ENCODE peak calls at places on chromosomes 2 and 18, in four cellular contexts. X is choroid plexus epithelial cell, S is GM12865, F is IMR-90. L is an unnamed sample.

GRCh38 chr2:127007652-127008051 is 99.3 kb downstream of the BIN1 start:
- DNase-seq in S (no peak), F (peak), X (peak), L (peak)

GRCh38 chr2:142944264-142944663 is 66.8 kb downstream of the KYNU start:
- DNase-seq in F (peak), S (no peak), X (peak), L (peak)

GRCh38 chr2:154555700-154556099 is 142.8 kb upstream of the KCNJ3 start:
- DNase-seq in F (no peak), S (no peak), X (no peak), L (no peak)

GRCh38 chr2:12352891-12353290 is 363.8 kb upstream of the TRIB2 start:
- DNase-seq in S (no peak), F (peak), X (no peak), L (no peak)

GRCh38 chr2:223260681-223261080 is 208.7 kb downstream of the KCNE4 start:
- DNase-seq in X (peak), S (no peak), F (peak), L (peak)

GRCh38 chr2:9737053-9737875 is 106.0 kb upstream of the TAF1B start:
- DNase-seq in F (peak), X (peak), S (peak), L (peak)

GRCh38 chr18:1412660-1413659 is 508.3 kb downstream of the ADCYAP1 start:
- DNase-seq in S (no peak), X (no peak), F (no peak), L (no peak)

GRCh38 chr2:69119104-69119503 is 106.1 kb downstream of the ANTXR1 start:
- DNase-seq in X (no peak), F (no peak), S (no peak), L (peak)

GRCh38 chr2:238505119-238505891 is 78.6 kb downstream of the ASB1 start:
- DNase-seq in F (peak), S (no peak), X (no peak), L (no peak)

GRCh38 chr2:239589855-239590254 is 189.0 kb upstream of the HDAC4 start:
- DNase-seq in F (no peak), S (no peak), X (no peak), L (no peak)

GRCh38 chr18:13223341-13224148 is 5.0 kb downstream of the LDLRAD4 start:
- DNase-seq in S (no peak), F (no peak), X (no peak), L (no peak)

GRCh38 chr2:94986392-94986963 is 39.0 kb upstream of the MAL start:
- DNase-seq in F (peak), S (peak), X (peak), L (peak)

GRCh38 chr2:101361519-101361918 is 25.8 kb downstream of the CREG2 start:
- DNase-seq in X (no peak), F (no peak), S (peak), L (no peak)

GRCh38 chr2:134469516-134470115 is 215.7 kb downstream of the MGAT5 start:
- DNase-seq in S (no peak), F (no peak), X (no peak), L (no peak)

GRCh38 chr2:25168256-25169072 is at the start of gene POMC:
- DNase-seq in F (peak), S (peak), X (peak), L (peak)

GRCh38 chr18:21602302-21602592 is 1.7 kb upstream of the ESCO1 start:
- DNase-seq in F (no peak), S (peak), X (no peak), L (no peak)

GRCh38 chr2:184780944-184781343 is 182.6 kb downstream of the ZNF804A start:
- DNase-seq in X (peak), S (no peak), F (peak), L (no peak)

GRCh38 chr2:74777161-74777900 is 56.6 kb upstream of the HK2 start:
- DNase-seq in F (no peak), S (peak), X (no peak), L (no peak)

GRCh38 chr2:49306925-49307324 is 152.6 kb upstream of the FSHR start:
- DNase-seq in F (no peak), X (peak), S (no peak), L (no peak)

GRCh38 chr2:170365003-170365402 is 187.1 kb downstream of the MYO3B start:
- DNase-seq in X (no peak), F (no peak), S (no peak), L (no peak)

GRCh38 chr2:55809875-55810620 is 113.5 kb downstream of the EFEMP1 start:
- DNase-seq in X (peak), F (peak), S (no peak), L (peak)

GRCh38 chr2:118301248-118301647 is 213.0 kb downstream of the INSIG2 start:
- DNase-seq in X (no peak), S (no peak), F (no peak), L (no peak)

GRCh38 chr2:70759446-70759845 is 8.6 kb downstream of the ADD2 start:
- DNase-seq in X (no peak), S (no peak), F (no peak), L (no peak)

GRCh38 chr18:47893047-47893446 is 37.4 kb downstream of the SMAD2 start:
- DNase-seq in F (no peak), S (no peak), X (no peak), L (no peak)

GRCh38 chr18:45248240-45248903 is 366.9 kb upstream of the SLC14A2 start:
- DNase-seq in X (peak), S (no peak), F (peak), L (peak)

GRCh38 chr2:16119741-16120140 is 179.4 kb downstream of the MYCN start:
- DNase-seq in F (no peak), X (no peak), S (no peak), L (no peak)

GRCh38 chr2:24362253-24362652 is 1.9 kb upstream of the ITSN2 start:
- DNase-seq in S (no peak), F (no peak), X (no peak), L (no peak)

GRCh38 chr2:8862230-8862629 is 24.8 kb upstream of the KIDINS220 start:
- DNase-seq in S (no peak), X (no peak), F (no peak), L (no peak)

GRCh38 chr2:185473838-185474237 is 264.8 kb upstream of the FSIP2 start:
- DNase-seq in F (no peak), X (no peak), S (no peak), L (no peak)

GRCh38 chr18:9987355-9987754 is 73.5 kb downstream of the VAPA start:
- DNase-seq in F (no peak), S (no peak), X (no peak), L (no peak)

GRCh38 chr2:241111443-241111810 is 9.3 kb upstream of the MTERF4 start:
- DNase-seq in X (no peak), S (peak), F (no peak), L (no peak)

GRCh38 chr18:32378705-32379104 is 92.0 kb downstream of the GAREM1 start:
- DNase-seq in X (peak), S (no peak), F (peak), L (no peak)

GRCh38 chr2:231371430-231372054 is 24.0 kb upstream of the B3GNT7 start:
- DNase-seq in S (no peak), X (no peak), F (no peak), L (no peak)

GRCh38 chr18:3245185-3245564 is 2.4 kb upstream of the MYL12A start:
- DNase-seq in F (no peak), X (no peak), S (no peak), L (no peak)

GRCh38 chr2:230473378-230473777 is 57.4 kb downstream of the SP100 start:
- DNase-seq in X (peak), S (peak), F (no peak), L (no peak)

GRCh38 chr18:63518178-63519012 is 23.8 kb upstream of the SERPINB12 start:
- DNase-seq in F (peak), X (peak), S (peak), L (peak)

DNA sequence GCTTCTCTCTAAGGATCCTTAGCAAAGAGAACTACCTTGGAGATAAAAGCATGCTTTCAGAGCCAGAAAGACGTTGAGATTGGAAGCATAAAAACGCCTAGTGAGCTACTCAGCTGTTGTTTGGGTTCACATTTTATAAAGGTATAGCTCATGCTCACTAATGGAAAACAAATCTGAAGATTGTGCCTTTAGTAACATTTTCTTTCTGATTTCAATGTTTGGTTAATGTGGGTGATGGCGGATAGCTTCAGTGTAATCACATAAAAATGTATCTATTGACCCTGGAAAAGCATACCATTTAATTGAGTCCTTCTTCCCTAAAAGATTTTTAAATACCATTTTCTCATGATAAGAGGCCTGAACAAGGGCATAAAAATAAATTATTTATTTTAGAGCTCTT is 73.4 kb downstream of the DTNA start:
- DNase-seq in F (peak), S (no peak), X (peak), L (peak)
- H3K4me3 ChIP-seq in F (no peak), S (no peak), X (no peak), L (no peak)

GRCh38 chr2:30115981-30116285 is 30.9 kb upstream of the YPEL5 start:
- DNase-seq in S (no peak), X (no peak), F (no peak), L (no peak)
- TF ChIP-seq CTCF in S (no peak), X (no peak), F (no peak), L (no peak)

DNA sequence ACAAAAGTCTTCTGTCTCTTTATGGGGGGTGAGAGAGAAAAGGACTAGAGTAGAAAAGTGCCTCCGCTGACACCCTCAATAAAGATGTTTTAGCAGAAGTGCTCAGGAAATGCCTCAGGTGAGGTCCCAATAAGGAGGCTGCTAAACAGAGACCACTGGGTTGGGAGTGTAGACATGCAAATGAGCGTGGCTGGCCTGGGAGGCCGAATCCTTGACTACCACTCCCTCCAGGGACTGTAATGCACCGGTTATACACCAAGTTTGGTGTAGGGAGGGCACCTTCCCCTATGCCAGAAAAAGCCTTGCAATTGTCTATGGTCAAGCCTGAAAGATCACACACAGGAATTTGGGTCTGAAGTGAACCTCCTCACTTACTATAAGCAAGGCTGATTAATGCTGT is 1.8 kb downstream of the TMX3 start:
- DNase-seq in F (no peak), S (peak), X (no peak), L (no peak)
- H3K4me3 ChIP-seq in F (no peak), S (peak), X (no peak), L (no peak)

GRCh38 chr2:72843301-72843700 is 17.5 kb upstream of the EXOC6B start:
- DNase-seq in F (no peak), S (no peak), X (no peak), L (no peak)

GRCh38 chr2:72841462-72842125 is 15.8 kb upstream of the EXOC6B start:
- DNase-seq in S (no peak), X (no peak), F (no peak), L (no peak)

GRCh38 chr2:72847916-72848315 is 22.1 kb upstream of the EXOC6B start:
- DNase-seq in X (no peak), S (no peak), F (no peak), L (no peak)

GRCh38 chr2:72848436-72848835 is 22.6 kb upstream of the EXOC6B start:
- DNase-seq in F (no peak), S (no peak), X (no peak), L (no peak)

GRCh38 chr2:72846171-72847095 is 20.6 kb upstream of the EXOC6B start:
- DNase-seq in X (no peak), S (peak), F (no peak), L (no peak)
- TF ChIP-seq CTCF in X (no peak), S (no peak), F (no peak), L (no peak)

L was measured in AG10803.